ENCODE peak calls at places on chromosomes 3 and 15, in six cellular contexts. I, A, X, E, D and J are unnamed samples.

GRCh38 chr15:74184582-74185091 is 11.1 kb downstream of the ISLR start:
- DNase-seq in I (no peak), A (peak; percentile 44), X (no peak), E (no peak), D (peak; percentile 42), J (no peak)

GRCh38 chr3:177589921-177590336 is 392.6 kb upstream of the TBL1XR1 start:
- DNase-seq in I (no peak), A (no peak), X (no peak), E (peak; percentile 100), D (peak; percentile 96), J (peak; percentile 71)

GRCh38 chr3:190517696-190518095 is 3.8 kb downstream of the IL1RAP start:
- DNase-seq in I (no peak), A (no peak), X (no peak), E (peak; percentile 73), D (peak; percentile 88), J (no peak)

GRCh38 chr3:105406268-105406667 is 39.6 kb downstream of the ALCAM start:
- DNase-seq in I (no peak), A (no peak), X (no peak), E (no peak), D (no peak), J (no peak)

GRCh38 chr15:77019476-77020331 is 24.8 kb downstream of the PSTPIP1 start:
- DNase-seq in I (no peak), A (peak; percentile 28), X (no peak), E (peak; percentile 46), D (no peak), J (no peak)

GRCh38 chr3:117454236-117454635 is 744.7 kb downstream of the TUSC7 start:
- DNase-seq in I (no peak), A (no peak), X (no peak), E (no peak), D (no peak), J (no peak)

GRCh38 chr15:63718590-63719035 is 115.1 kb downstream of the HERC1 start:
- DNase-seq in I (no peak), A (no peak), X (no peak), E (peak; percentile 89), D (peak; percentile 72), J (no peak)

GRCh38 chr15:82058026-82058425 is 12.2 kb upstream of the MEX3B start:
- DNase-seq in I (no peak), A (no peak), X (no peak), E (no peak), D (no peak), J (no peak)

GRCh38 chr3:52288674-52289073 is 1.0 kb downstream of the GLYCTK start:
- DNase-seq in I (no peak), A (no peak), X (no peak), E (no peak), D (no peak), J (no peak)
- H3K4me3 ChIP-seq in I (peak overlapping the region; percentile 89), A (peak overlapping the region; percentile 57), X (no peak overlapping the region), E (peak overlapping the region; percentile 4), D (peak overlapping the region; percentile 91), J (peak overlapping the region; percentile 75)

DNA sequence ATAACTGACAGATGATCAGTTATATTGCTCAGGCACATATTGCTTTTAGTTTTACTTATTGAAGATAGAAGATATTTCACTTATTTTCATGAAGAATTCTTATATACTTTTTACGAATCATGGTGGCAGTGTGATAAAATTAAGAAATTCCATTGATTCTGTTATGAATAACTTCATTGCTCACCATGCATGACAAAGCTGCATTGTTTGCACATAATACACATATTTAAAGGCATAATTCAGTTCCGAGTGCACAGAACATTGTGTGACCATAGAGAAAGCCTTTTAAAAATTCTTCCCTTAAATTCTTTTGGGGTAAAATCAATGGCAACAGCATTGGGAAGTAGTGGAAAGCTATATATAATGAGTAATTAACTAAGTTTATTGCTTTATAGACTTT is 82.5 kb upstream of the NAALADL2 start:
- DNase-seq in I (no peak), A (no peak), X (no peak), E (no peak), D (peak; percentile 33), J (no peak)
- H3K4me3 ChIP-seq in I (no peak overlapping the region), A (no peak overlapping the region), X (no peak overlapping the region), E (no peak overlapping the region), D (no peak overlapping the region), J (no peak overlapping the region)

GRCh38 chr3:196219194-196219969 is 3.0 kb downstream of the SLC51A start:
- DNase-seq in I (no peak), A (peak; percentile 85), X (no peak), E (peak; percentile 90), D (peak; percentile 63), J (no peak)
- H3K4me3 ChIP-seq in I (no peak overlapping the region), A (no peak overlapping the region), X (no peak overlapping the region), E (peak overlapping the region; percentile 12), D (no peak overlapping the region), J (no peak overlapping the region)

GRCh38 chr3:39150803-39151631 is 2.4 kb downstream of the CSRNP1 start:
- DNase-seq in I (peak; percentile 79), A (peak; percentile 93), X (peak; percentile 90), E (peak; percentile 98), D (peak; percentile 90), J (no peak)
- H3K4me3 ChIP-seq in I (peak overlapping the region; percentile 94), A (peak overlapping the region; percentile 86), X (peak overlapping the region; percentile 81), E (peak overlapping the region; percentile 73), D (peak overlapping the region; percentile 69), J (peak overlapping the region; percentile 66)

GRCh38 chr3:52367891-52368880 is 52.1 kb downstream of the DNAH1 start:
- DNase-seq in I (no peak), A (no peak), X (no peak), E (no peak), D (peak; percentile 19), J (no peak)

GRCh38 chr3:52373676-52374075 is 57.6 kb downstream of the DNAH1 start:
- DNase-seq in I (no peak), A (no peak), X (no peak), E (no peak), D (no peak), J (no peak)

GRCh38 chr3:52374173-52374572 is 58.1 kb downstream of the DNAH1 start:
- DNase-seq in I (no peak), A (no peak), X (no peak), E (no peak), D (no peak), J (no peak)

DNA sequence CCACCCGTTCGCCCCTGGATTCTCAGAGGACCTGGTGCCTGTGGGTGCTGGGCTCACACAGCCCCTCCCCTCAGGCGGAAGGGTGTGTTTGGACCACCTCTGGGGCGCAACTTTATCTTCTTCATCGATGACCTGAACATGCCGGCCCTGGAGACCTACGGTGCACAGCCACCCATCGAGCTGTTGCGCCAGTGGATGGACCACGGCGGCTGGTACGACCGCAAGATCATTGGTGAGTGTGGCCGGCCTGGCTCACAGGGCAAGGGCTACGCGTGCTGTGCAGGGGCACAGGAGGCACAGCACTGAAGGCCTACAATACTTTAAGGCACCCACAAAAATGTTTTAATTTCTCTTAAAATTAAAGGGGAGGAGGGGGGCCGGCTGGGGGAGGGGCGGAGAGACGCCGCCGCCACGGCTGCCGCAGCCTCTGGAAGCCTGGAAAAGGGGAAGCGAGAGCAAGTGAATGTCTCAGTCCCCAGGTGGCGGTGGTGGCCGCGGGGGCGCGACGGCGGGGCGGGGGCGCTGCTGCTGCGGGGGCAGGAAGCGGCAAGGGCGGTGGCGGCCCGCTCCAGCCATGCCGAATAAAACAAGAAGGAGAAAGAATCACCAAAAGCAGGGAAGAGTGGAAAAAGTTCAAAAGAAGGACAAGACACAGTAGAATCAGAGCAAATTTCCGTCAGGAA is 56.8 kb downstream of the DNAH1 start:
- DNase-seq in I (no peak), A (peak; percentile 77), X (no peak), E (no peak), D (no peak), J (no peak)
- H3K4me3 ChIP-seq in I (no peak overlapping the region), A (no peak overlapping the region), X (no peak overlapping the region), E (no peak overlapping the region), D (no peak overlapping the region), J (no peak overlapping the region)

DNA sequence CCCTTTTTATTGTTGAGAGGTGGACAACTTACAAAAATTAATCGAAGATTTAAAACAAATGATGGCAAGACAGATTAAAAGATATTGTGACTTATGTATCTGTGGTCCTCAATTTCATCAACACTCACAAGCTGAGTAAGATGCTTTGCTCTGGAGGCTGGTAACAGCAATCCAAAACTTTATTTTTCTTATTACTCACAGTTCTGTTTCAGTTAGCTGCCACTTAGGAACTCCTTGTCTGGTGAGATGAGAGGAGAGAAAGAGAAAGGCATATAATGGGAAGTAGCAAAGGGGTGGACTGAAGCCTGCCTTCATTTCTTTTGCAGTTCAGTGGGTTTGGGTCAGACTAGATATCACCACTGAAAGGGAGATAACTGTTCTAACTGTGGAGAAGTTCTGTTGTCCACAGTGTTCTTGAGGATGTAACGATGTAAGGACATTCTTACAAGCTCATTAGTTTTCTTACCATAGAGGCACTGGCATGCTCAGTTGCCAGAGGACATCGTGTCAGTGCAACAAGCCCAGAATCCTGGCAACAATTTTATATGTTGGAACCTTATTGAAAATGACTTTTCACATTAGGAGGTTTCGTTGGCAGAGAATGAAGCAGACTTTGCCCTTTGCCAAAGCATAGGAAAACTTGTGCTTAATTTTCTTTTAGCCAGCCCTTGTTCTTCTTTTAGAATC is 93.6 kb downstream of the PLCL2 start:
- DNase-seq in I (no peak), A (no peak), X (no peak), E (peak; percentile 55), D (no peak), J (no peak)
- H3K4me3 ChIP-seq in I (no peak overlapping the region), A (no peak overlapping the region), X (no peak overlapping the region), E (no peak overlapping the region), D (no peak overlapping the region), J (no peak overlapping the region)

GRCh38 chr3:3802021-3802420 is 2.8 kb downstream of the LRRN1 start:
- DNase-seq in I (peak; percentile 1), A (no peak), X (no peak), E (no peak), D (no peak), J (no peak)
- H3K4me3 ChIP-seq in I (peak overlapping the region; percentile 86), A (no peak overlapping the region), X (no peak overlapping the region), E (no peak overlapping the region), D (no peak overlapping the region), J (no peak overlapping the region)

GRCh38 chr3:193746832-193747231 is 153.8 kb downstream of the OPA1 start:
- DNase-seq in I (no peak), A (no peak), X (no peak), E (no peak), D (no peak), J (no peak)

GRCh38 chr3:193742628-193743027 is 149.6 kb downstream of the OPA1 start:
- DNase-seq in I (no peak), A (no peak), X (no peak), E (no peak), D (no peak), J (no peak)

GRCh38 chr3:193743702-193744047 is 150.7 kb downstream of the OPA1 start:
- DNase-seq in I (no peak), A (no peak), X (no peak), E (peak; percentile 38), D (peak; percentile 29), J (no peak)

GRCh38 chr3:193744822-193745684 is 152.0 kb downstream of the OPA1 start:
- DNase-seq in I (no peak), A (peak; percentile 57), X (no peak), E (peak; percentile 17), D (no peak), J (no peak)

GRCh38 chr3:193744048-193744821 is 151.2 kb downstream of the OPA1 start:
- DNase-seq in I (no peak), A (no peak), X (peak; percentile 45), E (peak; percentile 36), D (peak; percentile 19), J (no peak)
- H3K4me3 ChIP-seq in I (no peak overlapping the region), A (no peak overlapping the region), X (no peak overlapping the region), E (no peak overlapping the region), D (no peak overlapping the region), J (no peak overlapping the region)